ENCODE peak calls at places on chromosomes 3 and 15, in ten cellular contexts. R, Q, K, U, V, D, P, W, O and N are unnamed samples.

GRCh38 chr3:147152476-147152875 is 253.9 kb downstream of the ZIC4 start:
- DNase-seq in U (no peak), V (no peak), P (no peak), K (no peak), Q (no peak), O (no peak), R (no peak), W (no peak), D (no peak), N (no peak)

GRCh38 chr3:65669163-65669875 is 369.4 kb downstream of the MAGI1 start:
- DNase-seq in P (no peak), R (no peak), D (peak), Q (no peak), K (peak), W (no peak), U (no peak), O (no peak), V (no peak), N (no peak)

GRCh38 chr3:129211772-129212171 is 28.1 kb upstream of the CNBP start:
- DNase-seq in P (peak), K (peak), V (no peak), U (no peak), Q (peak), O (no peak), W (peak), D (peak), R (peak), N (peak)

GRCh38 chr3:10170915-10171478 is 6.3 kb downstream of the IRAK2 start:
- DNase-seq in R (no peak), D (no peak), U (no peak), K (no peak), W (no peak), P (no peak), O (no peak), V (no peak), Q (no peak), N (no peak)

GRCh38 chr3:123791417-123791816 is 92.7 kb downstream of the MYLK start:
- DNase-seq in W (no peak), V (no peak), D (peak), R (peak), P (no peak), U (no peak), O (no peak), Q (no peak), K (peak), N (peak)

GRCh38 chr3:128698211-128699011 is 27.6 kb upstream of the RAB7A start:
- DNase-seq in D (peak), Q (peak), V (peak), W (peak), U (peak), P (peak), R (peak), K (peak), O (no peak), N (no peak)

GRCh38 chr15:39461536-39462140 is 119.2 kb upstream of the THBS1 start:
- DNase-seq in R (no peak), U (no peak), K (peak), O (no peak), V (no peak), P (peak), Q (peak), W (no peak), D (peak), N (no peak)

GRCh38 chr15:70424937-70425411 is 327.3 kb upstream of the TLE3 start:
- DNase-seq in D (no peak), K (no peak), P (no peak), V (no peak), Q (no peak), W (no peak), R (no peak), O (no peak), U (no peak), N (no peak)

GRCh38 chr15:89502867-89503595 is 6.6 kb upstream of the RHCG start:
- DNase-seq in V (no peak), O (no peak), Q (no peak), W (no peak), K (no peak), P (no peak), U (no peak), D (no peak), R (peak), N (no peak)

GRCh38 chr15:35071071-35071470 is 14.0 kb downstream of the NANOGP8 start:
- DNase-seq in P (no peak), D (no peak), K (no peak), Q (no peak), U (no peak), V (no peak), W (no peak), O (no peak), R (no peak), N (no peak)

GRCh38 chr3:197356275-197356674 is 57.9 kb upstream of the DLG1 start:
- DNase-seq in R (no peak), P (no peak), K (no peak), W (no peak), O (no peak), Q (peak), D (no peak), U (no peak), V (no peak), N (no peak)

GRCh38 chr15:74172751-74173544 is 562 bp upstream of the ISLR start:
- DNase-seq in K (peak), U (peak), P (peak), D (peak), Q (peak), V (peak), O (peak), R (no peak), W (peak), N (no peak)

GRCh38 chr3:99648091-99648490 is 9.7 kb downstream of the COL8A1 start:
- DNase-seq in Q (no peak), V (no peak), W (no peak), K (peak), U (no peak), R (peak), D (peak), P (no peak), O (no peak), N (peak)

GRCh38 chr3:52213005-52213404 is 12.4 kb downstream of the TLR9 start:
- DNase-seq in W (no peak), P (no peak), V (no peak), D (no peak), Q (no peak), R (no peak), O (no peak), K (no peak), U (no peak), N (no peak)

GRCh38 chr3:98811048-98811447 is 47.9 kb downstream of the ST3GAL6 start:
- DNase-seq in R (no peak), O (no peak), P (no peak), K (no peak), U (no peak), V (no peak), Q (no peak), W (no peak), D (peak), N (no peak)

GRCh38 chr3:33377931-33378330 is 62.3 kb downstream of the UBP1 start:
- DNase-seq in K (peak), D (peak), P (no peak), W (no peak), V (no peak), Q (no peak), U (no peak), O (no peak), R (peak), N (peak)

GRCh38 chr3:141646760-141647561 is 91.1 kb upstream of the RNF7 start:
- DNase-seq in W (peak), D (peak), V (no peak), O (no peak), R (peak), Q (no peak), K (peak), P (peak), U (peak), N (peak)

GRCh38 chr3:137714551-137714950 is 49.6 kb upstream of the SOX14 start:
- DNase-seq in D (no peak), W (no peak), K (no peak), P (no peak), Q (no peak), V (no peak), O (no peak), U (no peak), R (no peak), N (no peak)

GRCh38 chr3:181565416-181565815 is 146.3 kb upstream of the SOX2 start:
- DNase-seq in R (no peak), D (no peak), W (no peak), Q (no peak), O (no peak), U (no peak), V (no peak), K (no peak), P (no peak), N (no peak)

GRCh38 chr15:84810073-84810840 is 6.9 kb upstream of the ALPK3 start:
- DNase-seq in U (no peak), V (no peak), K (peak), P (no peak), D (no peak), R (peak), O (no peak), Q (no peak), W (no peak), N (peak)

GRCh38 chr15:89837134-89837829 is 22.6 kb upstream of the ANPEP start:
- DNase-seq in P (no peak), V (no peak), D (peak), W (no peak), O (no peak), Q (no peak), R (peak), K (peak), U (no peak), N (peak)

GRCh38 chr3:29280675-29281264 is at the start of gene RBMS3:
- DNase-seq in K (peak), P (peak), Q (peak), D (peak), V (peak), O (peak), U (peak), W (peak), R (peak), N (peak)

GRCh38 chr15:31306426-31307269 is 20.0 kb upstream of the KLF13 start:
- DNase-seq in W (no peak), U (peak), K (no peak), V (peak), R (no peak), O (no peak), D (no peak), P (no peak), Q (peak), N (no peak)

GRCh38 chr15:40252141-40252437 is 13.2 kb downstream of the PAK6 start:
- DNase-seq in O (no peak), V (no peak), Q (peak), U (no peak), R (no peak), W (no peak), K (no peak), D (no peak), P (no peak), N (no peak)

GRCh38 chr3:58269356-58269755 is 31.8 kb downstream of the ABHD6 start:
- DNase-seq in O (no peak), P (no peak), V (no peak), R (no peak), U (no peak), W (no peak), Q (no peak), K (no peak), D (no peak), N (no peak)

GRCh38 chr15:100537326-100537725 is 8.6 kb upstream of the CERS3 start:
- DNase-seq in R (no peak), P (no peak), O (no peak), W (no peak), V (no peak), K (no peak), D (no peak), Q (no peak), U (no peak), N (no peak)

GRCh38 chr3:189337672-189338071 is 165.9 kb downstream of the TPRG1 start:
- DNase-seq in W (no peak), Q (no peak), V (no peak), P (no peak), O (no peak), R (peak), D (no peak), K (no peak), U (peak), N (no peak)

GRCh38 chr15:51234181-51234927 is 104.0 kb downstream of the CYP19A1 start:
- DNase-seq in W (no peak), O (no peak), Q (no peak), P (no peak), R (no peak), K (no peak), U (peak), V (no peak), D (peak), N (no peak)

GRCh38 chr15:51226813-51227212 is 111.6 kb downstream of the CYP19A1 start:
- DNase-seq in W (no peak), D (no peak), P (no peak), V (no peak), R (no peak), U (no peak), O (no peak), Q (no peak), K (no peak), N (no peak)

GRCh38 chr15:51227967-51228783 is 110.2 kb downstream of the CYP19A1 start:
- DNase-seq in O (no peak), W (no peak), K (peak), R (peak), Q (no peak), U (peak), V (no peak), D (peak), P (no peak), N (peak)

GRCh38 chr15:51232581-51232980 is 105.8 kb downstream of the CYP19A1 start:
- DNase-seq in D (peak), K (no peak), O (no peak), U (no peak), P (no peak), W (no peak), V (no peak), R (no peak), Q (no peak), N (no peak)

GRCh38 chr15:51229907-51230328 is 108.5 kb downstream of the CYP19A1 start:
- DNase-seq in Q (no peak), V (no peak), D (peak), W (no peak), K (peak), R (peak), O (no peak), U (peak), P (no peak), N (peak)
- TF ChIP-seq CTCF in Q (peak), V (peak), D (peak), W (peak), K (peak), R (peak), O (no peak), U (peak), P (no peak), N (peak)

DNA sequence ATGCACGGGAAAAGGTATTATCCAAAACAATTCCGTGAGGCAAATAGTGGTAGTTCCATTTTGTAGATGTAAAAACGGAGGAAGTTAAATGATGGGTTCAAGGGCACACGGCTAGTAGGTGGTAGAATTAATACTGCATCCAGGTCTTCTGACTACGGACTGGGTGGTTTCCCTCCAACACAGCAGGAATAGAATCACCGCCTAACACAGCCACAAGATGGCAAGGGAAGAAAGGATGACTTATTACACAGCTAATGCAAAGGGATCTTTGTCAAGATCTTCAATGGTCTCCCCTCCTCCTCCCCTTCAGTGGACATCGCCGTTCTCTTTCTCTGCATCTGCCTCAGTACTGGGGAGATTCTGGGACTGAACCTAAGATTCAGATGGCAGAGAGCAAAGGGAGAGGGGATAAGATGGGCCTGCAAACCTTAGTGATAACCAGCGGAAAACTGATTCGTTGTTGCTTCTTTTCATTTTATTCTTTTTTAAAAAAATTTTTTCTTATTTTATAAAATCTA is 574 bp upstream of the TOPBP1 start:
- DNase-seq in W (no peak), D (peak), U (peak), K (peak), V (no peak), O (no peak), P (no peak), R (peak), Q (no peak), N (peak)
- TF ChIP-seq CTCF in W (no peak), D (peak), U (peak), K (no peak), V (peak), O (no peak), P (no peak), R (peak), Q (peak), N (no peak)

DNA sequence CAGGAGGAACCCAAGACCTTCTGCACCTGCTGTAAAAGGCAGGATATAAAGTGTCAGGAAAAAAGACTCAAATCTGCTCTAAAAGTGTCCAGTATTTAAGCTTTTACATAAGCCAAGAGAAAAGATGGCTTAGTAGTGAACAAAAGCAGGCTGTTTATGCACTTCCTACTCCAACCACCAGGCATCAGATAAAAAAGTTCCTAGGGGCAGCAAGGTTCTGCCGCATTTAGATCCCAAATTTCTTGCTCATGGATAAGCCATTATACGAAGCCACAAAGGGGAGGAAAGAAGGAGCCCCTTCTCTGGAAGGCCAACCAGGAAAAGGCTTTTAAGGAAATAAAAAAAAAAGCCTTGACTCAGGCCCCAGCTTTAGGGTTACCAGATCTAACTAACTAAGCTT is 10.6 kb upstream of the SLC9C1 start:
- DNase-seq in D (peak), K (peak), O (no peak), V (no peak), W (no peak), P (no peak), R (no peak), Q (no peak), U (peak), N (peak)
- TF ChIP-seq CTCF in D (peak), K (no peak), O (peak), V (peak), W (no peak), P (no peak), R (no peak), Q (peak), U (no peak), N (peak)

DNA sequence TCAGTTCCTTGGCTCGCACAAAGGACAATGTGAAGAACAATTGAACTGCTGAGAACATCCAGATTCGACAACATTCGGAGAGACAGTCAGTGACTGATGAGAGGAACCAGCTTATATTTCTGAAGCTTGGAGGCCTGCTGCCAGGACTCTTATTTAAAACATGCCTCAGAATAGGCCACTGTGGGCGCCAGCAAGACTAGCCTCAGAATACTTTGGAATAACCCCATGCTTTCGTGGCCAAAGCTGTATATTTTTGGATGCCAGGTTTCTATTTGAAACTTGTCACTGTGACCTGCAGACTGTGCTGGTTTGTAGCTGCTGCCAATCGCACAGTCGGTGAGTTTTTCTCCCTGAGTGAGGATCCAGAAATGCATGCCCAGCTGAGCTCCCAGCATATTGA is 129.9 kb upstream of the UBE3A start:
- DNase-seq in R (no peak), U (no peak), K (no peak), Q (peak), V (no peak), D (no peak), W (no peak), O (no peak), P (no peak), N (no peak)
- TF ChIP-seq CTCF in R (no peak), U (no peak), K (no peak), Q (no peak), V (no peak), D (no peak), W (no peak), O (no peak), P (no peak), N (no peak)

GRCh38 chr3:62131620-62132019 is 241.7 kb downstream of the FEZF2 start:
- DNase-seq in Q (no peak), O (no peak), U (peak), K (peak), W (no peak), P (no peak), D (peak), V (no peak), R (no peak), N (no peak)
- TF ChIP-seq CTCF in Q (peak), O (peak), U (peak), K (peak), W (peak), P (no peak), D (peak), V (peak), R (peak), N (peak)